ENCODE peak calls at places on chromosomes 1 and 21, in eight cellular contexts. One of them, this sample, is unnamed.

GRCh38 chr1:89935235-89935634 is 59.7 kb upstream of the ZNF326 start:
- DNase-seq in cardiac fibroblast: no peak
- DNase-seq in neural crest cell: no peak
- DNase-seq in upper lobe of right lung: no peak
- DNase-seq in K562: no peak
- DNase-seq in Calu3: no peak
- DNase-seq in spleen: no peak
- DNase-seq in fibroblast of mammary gland: no peak
- DNase-seq in this sample: no peak

GRCh38 chr1:116376734-116377096 is 3.7 kb downstream of the ATP1A1 start:
- DNase-seq in cardiac fibroblast: peak
- DNase-seq in neural crest cell: no peak
- DNase-seq in upper lobe of right lung: no peak
- DNase-seq in K562: no peak
- DNase-seq in Calu3: no peak
- DNase-seq in spleen: no peak
- DNase-seq in fibroblast of mammary gland: no peak
- DNase-seq in this sample: no peak

GRCh38 chr1:224178894-224179293 is 4.1 kb upstream of the DEGS1 start:
- DNase-seq in cardiac fibroblast: no peak
- DNase-seq in neural crest cell: no peak
- DNase-seq in upper lobe of right lung: no peak
- DNase-seq in K562: no peak
- DNase-seq in Calu3: no peak
- DNase-seq in spleen: no peak
- DNase-seq in fibroblast of mammary gland: no peak
- DNase-seq in this sample: no peak

GRCh38 chr21:35511298-35512162 is 462.4 kb upstream of the RUNX1 start:
- DNase-seq in cardiac fibroblast: peak
- DNase-seq in neural crest cell: no peak
- DNase-seq in upper lobe of right lung: no peak
- DNase-seq in K562: no peak
- DNase-seq in Calu3: peak
- DNase-seq in spleen: no peak
- DNase-seq in fibroblast of mammary gland: peak
- DNase-seq in this sample: no peak

GRCh38 chr1:225480825-225481434 is 53.1 kb upstream of the LBR start:
- DNase-seq in cardiac fibroblast: peak
- DNase-seq in neural crest cell: peak
- DNase-seq in upper lobe of right lung: peak
- DNase-seq in K562: peak
- DNase-seq in Calu3: peak
- DNase-seq in spleen: no peak
- DNase-seq in fibroblast of mammary gland: peak
- DNase-seq in this sample: peak

GRCh38 chr21:44765231-44766013 is 36.2 kb downstream of the UBE2G2 start:
- DNase-seq in cardiac fibroblast: peak
- DNase-seq in neural crest cell: no peak
- DNase-seq in upper lobe of right lung: peak
- DNase-seq in K562: peak
- DNase-seq in Calu3: no peak
- DNase-seq in spleen: peak
- DNase-seq in fibroblast of mammary gland: peak
- DNase-seq in this sample: no peak

GRCh38 chr1:44819594-44820327 is 11.4 kb downstream of the BTBD19 start:
- DNase-seq in cardiac fibroblast: peak
- DNase-seq in neural crest cell: peak
- DNase-seq in upper lobe of right lung: peak
- DNase-seq in K562: peak
- DNase-seq in Calu3: peak
- DNase-seq in spleen: peak
- DNase-seq in fibroblast of mammary gland: peak
- DNase-seq in this sample: peak

GRCh38 chr1:87399264-87399663 is 70.6 kb downstream of the LMO4 start:
- DNase-seq in cardiac fibroblast: peak
- DNase-seq in neural crest cell: no peak
- DNase-seq in upper lobe of right lung: no peak
- DNase-seq in K562: no peak
- DNase-seq in Calu3: peak
- DNase-seq in spleen: no peak
- DNase-seq in fibroblast of mammary gland: peak
- DNase-seq in this sample: no peak

GRCh38 chr1:25484096-25484495 is 53.4 kb downstream of the MACO1 start:
- DNase-seq in cardiac fibroblast: no peak
- DNase-seq in neural crest cell: no peak
- DNase-seq in upper lobe of right lung: peak
- DNase-seq in K562: no peak
- DNase-seq in Calu3: no peak
- DNase-seq in spleen: no peak
- DNase-seq in fibroblast of mammary gland: no peak
- DNase-seq in this sample: no peak

GRCh38 chr1:229882621-229883020 is 184.4 kb upstream of the GALNT2 start:
- DNase-seq in cardiac fibroblast: no peak
- DNase-seq in neural crest cell: no peak
- DNase-seq in upper lobe of right lung: no peak
- DNase-seq in K562: no peak
- DNase-seq in Calu3: no peak
- DNase-seq in spleen: no peak
- DNase-seq in fibroblast of mammary gland: no peak
- DNase-seq in this sample: no peak

GRCh38 chr1:155166373-155167165 is 6.5 kb downstream of the KRTCAP2 start:
- DNase-seq in cardiac fibroblast: peak
- DNase-seq in neural crest cell: no peak
- DNase-seq in upper lobe of right lung: peak
- DNase-seq in K562: peak
- DNase-seq in Calu3: no peak
- DNase-seq in spleen: peak
- DNase-seq in fibroblast of mammary gland: no peak
- DNase-seq in this sample: no peak

GRCh38 chr1:59678065-59678808 is 136.5 kb upstream of the HOOK1 start:
- DNase-seq in cardiac fibroblast: no peak
- DNase-seq in neural crest cell: no peak
- DNase-seq in upper lobe of right lung: no peak
- DNase-seq in K562: no peak
- DNase-seq in Calu3: no peak
- DNase-seq in spleen: no peak
- DNase-seq in fibroblast of mammary gland: no peak
- DNase-seq in this sample: no peak

GRCh38 chr1:156823210-156823790 is 6.7 kb upstream of the SH2D2A start:
- DNase-seq in cardiac fibroblast: peak
- DNase-seq in neural crest cell: no peak
- DNase-seq in upper lobe of right lung: peak
- DNase-seq in K562: no peak
- DNase-seq in Calu3: no peak
- DNase-seq in spleen: no peak
- DNase-seq in fibroblast of mammary gland: no peak
- DNase-seq in this sample: no peak

GRCh38 chr1:26541816-26542711 is 12.5 kb downstream of the RPS6KA1 start:
- DNase-seq in cardiac fibroblast: peak
- DNase-seq in neural crest cell: peak
- DNase-seq in upper lobe of right lung: peak
- DNase-seq in K562: peak
- DNase-seq in Calu3: peak
- DNase-seq in spleen: peak
- DNase-seq in fibroblast of mammary gland: peak
- DNase-seq in this sample: peak
- TF ChIP-seq CTCF in cardiac fibroblast: peak
- TF ChIP-seq CTCF in neural crest cell: peak
- TF ChIP-seq CTCF in upper lobe of right lung: peak
- TF ChIP-seq CTCF in K562: peak
- TF ChIP-seq CTCF in Calu3: no peak
- TF ChIP-seq CTCF in spleen: peak
- TF ChIP-seq CTCF in fibroblast of mammary gland: peak
- TF ChIP-seq CTCF in this sample: peak

DNA sequence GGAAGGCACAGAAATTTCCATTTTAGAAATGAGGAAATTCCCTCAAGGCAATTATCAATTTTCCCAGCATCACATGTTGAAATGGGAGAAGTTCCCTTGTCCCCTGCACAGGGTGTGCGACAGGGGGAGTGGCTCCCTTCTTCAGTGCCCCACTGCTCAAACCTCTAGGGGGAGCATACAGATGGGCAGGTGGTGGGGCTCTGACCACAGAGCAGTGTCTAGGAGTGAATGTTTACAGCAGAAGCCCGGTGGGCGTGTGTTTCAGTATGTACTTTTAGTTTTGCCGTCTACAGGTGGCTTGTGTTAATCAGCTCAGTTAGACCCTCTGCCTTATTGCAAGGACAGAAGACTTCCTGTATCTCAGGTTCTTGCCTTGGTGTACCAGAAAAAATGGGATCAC is 493.7 kb upstream of the PLXNA2 start:
- DNase-seq in cardiac fibroblast: no peak
- DNase-seq in neural crest cell: no peak
- DNase-seq in upper lobe of right lung: no peak
- DNase-seq in K562: no peak
- DNase-seq in Calu3: no peak
- DNase-seq in spleen: no peak
- DNase-seq in fibroblast of mammary gland: no peak
- DNase-seq in this sample: no peak
- TF ChIP-seq CTCF in cardiac fibroblast: no peak
- TF ChIP-seq CTCF in neural crest cell: no peak
- TF ChIP-seq CTCF in upper lobe of right lung: no peak
- TF ChIP-seq CTCF in K562: no peak
- TF ChIP-seq CTCF in Calu3: no peak
- TF ChIP-seq CTCF in spleen: no peak
- TF ChIP-seq CTCF in fibroblast of mammary gland: no peak
- TF ChIP-seq CTCF in this sample: no peak

DNA sequence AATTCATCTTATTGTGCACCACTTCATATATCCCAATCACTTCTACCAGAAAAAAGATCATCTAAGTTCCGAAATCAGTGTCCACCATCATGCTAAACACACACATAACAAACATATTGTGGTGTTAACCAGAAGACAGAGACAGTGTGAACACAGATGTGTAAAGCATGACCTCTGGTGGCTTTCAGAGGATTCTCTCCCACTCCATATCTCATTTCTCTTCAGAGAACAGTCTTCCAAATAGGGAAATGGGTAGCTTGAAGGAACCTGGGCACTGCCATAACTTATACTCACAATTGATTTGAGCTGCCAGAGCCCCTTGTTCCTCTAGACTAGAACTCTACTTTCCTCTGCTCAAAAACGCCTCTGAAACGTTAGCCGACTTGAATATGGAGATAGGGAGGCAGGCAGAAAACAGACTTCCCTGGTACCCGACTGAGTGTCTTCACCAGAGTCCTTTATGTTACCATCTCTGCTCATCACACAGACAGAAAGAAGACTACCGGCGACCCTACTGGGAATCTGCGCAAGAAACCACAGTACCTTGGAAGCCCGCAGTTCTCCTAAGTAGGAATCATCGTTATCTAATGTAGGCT is 1.8 kb upstream of the ELAPOR1 start:
- DNase-seq in cardiac fibroblast: peak
- DNase-seq in neural crest cell: peak
- DNase-seq in upper lobe of right lung: no peak
- DNase-seq in K562: peak
- DNase-seq in Calu3: no peak
- DNase-seq in spleen: no peak
- DNase-seq in fibroblast of mammary gland: peak
- DNase-seq in this sample: no peak
- TF ChIP-seq CTCF in cardiac fibroblast: peak
- TF ChIP-seq CTCF in neural crest cell: no peak
- TF ChIP-seq CTCF in upper lobe of right lung: no peak
- TF ChIP-seq CTCF in K562: peak
- TF ChIP-seq CTCF in Calu3: no peak
- TF ChIP-seq CTCF in spleen: no peak
- TF ChIP-seq CTCF in fibroblast of mammary gland: peak
- TF ChIP-seq CTCF in this sample: peak

GRCh38 chr1:51755437-51755836 is 123.1 kb downstream of the NRDC start:
- DNase-seq in cardiac fibroblast: no peak
- DNase-seq in neural crest cell: no peak
- DNase-seq in upper lobe of right lung: no peak
- DNase-seq in K562: no peak
- DNase-seq in Calu3: no peak
- DNase-seq in spleen: no peak
- DNase-seq in fibroblast of mammary gland: no peak
- DNase-seq in this sample: no peak
- TF ChIP-seq CTCF in cardiac fibroblast: no peak
- TF ChIP-seq CTCF in neural crest cell: no peak
- TF ChIP-seq CTCF in upper lobe of right lung: no peak
- TF ChIP-seq CTCF in K562: no peak
- TF ChIP-seq CTCF in Calu3: no peak
- TF ChIP-seq CTCF in spleen: no peak
- TF ChIP-seq CTCF in fibroblast of mammary gland: no peak
- TF ChIP-seq CTCF in this sample: no peak